ENCODE peak calls at places on chromosomes 6 and 20, in four cellular contexts. One of them, this sample, is unnamed.

GRCh38 chr20:272718-273117 is 15.2 kb downstream of the DEFB132 start:
- DNase-seq in T-helper 22 cell: no peak
- DNase-seq in SHP77 treated with DMSO at 0.1 percent for 48 hours: no peak
- DNase-seq in neural progenitor cell: no peak
- DNase-seq in this sample: no peak

GRCh38 chr6:3527797-3528067 is 70.9 kb upstream of the SLC22A23 start:
- DNase-seq in T-helper 22 cell: no peak
- DNase-seq in SHP77 treated with DMSO at 0.1 percent for 48 hours: no peak
- DNase-seq in neural progenitor cell: no peak
- DNase-seq in this sample: no peak

GRCh38 chr6:114218831-114219230 is 124.0 kb downstream of the HS3ST5 start:
- DNase-seq in T-helper 22 cell: no peak
- DNase-seq in SHP77 treated with DMSO at 0.1 percent for 48 hours: no peak
- DNase-seq in neural progenitor cell: no peak
- DNase-seq in this sample: no peak

GRCh38 chr6:161152904-161153662 is 120.8 kb downstream of the AGPAT4 start:
- DNase-seq in T-helper 22 cell: no peak
- DNase-seq in SHP77 treated with DMSO at 0.1 percent for 48 hours: no peak
- DNase-seq in neural progenitor cell: no peak
- DNase-seq in this sample: no peak

GRCh38 chr20:19735446-19735845 is 22.6 kb upstream of the RIN2 start:
- DNase-seq in T-helper 22 cell: no peak
- DNase-seq in SHP77 treated with DMSO at 0.1 percent for 48 hours: peak; percentile 55
- DNase-seq in neural progenitor cell: no peak
- DNase-seq in this sample: peak; percentile 5

GRCh38 chr6:170459451-170459850 is 93.7 kb downstream of the PSMB1 start:
- DNase-seq in T-helper 22 cell: no peak
- DNase-seq in SHP77 treated with DMSO at 0.1 percent for 48 hours: no peak
- DNase-seq in neural progenitor cell: no peak
- DNase-seq in this sample: no peak

GRCh38 chr20:25437153-25437581 is 29.7 kb downstream of the GINS1 start:
- DNase-seq in T-helper 22 cell: no peak
- DNase-seq in SHP77 treated with DMSO at 0.1 percent for 48 hours: no peak
- DNase-seq in neural progenitor cell: peak; percentile 66
- DNase-seq in this sample: no peak

GRCh38 chr6:32195902-32196681 is 3.6 kb upstream of the GPSM3 start:
- DNase-seq in T-helper 22 cell: peak; percentile 51
- DNase-seq in SHP77 treated with DMSO at 0.1 percent for 48 hours: peak; percentile 51
- DNase-seq in neural progenitor cell: peak; percentile 93
- DNase-seq in this sample: peak; percentile 75

GRCh38 chr20:44967207-44967807 is 995 bp downstream of the STK4 start:
- DNase-seq in T-helper 22 cell: no peak
- DNase-seq in SHP77 treated with DMSO at 0.1 percent for 48 hours: no peak
- DNase-seq in neural progenitor cell: no peak
- DNase-seq in this sample: no peak

GRCh38 chr20:24781061-24781980 is 167.7 kb upstream of the CST7 start:
- DNase-seq in T-helper 22 cell: no peak
- DNase-seq in SHP77 treated with DMSO at 0.1 percent for 48 hours: no peak
- DNase-seq in neural progenitor cell: peak; percentile 54
- DNase-seq in this sample: peak; percentile 11

GRCh38 chr20:49483018-49483705 is 694 bp upstream of the KCNB1 start:
- DNase-seq in T-helper 22 cell: no peak
- DNase-seq in SHP77 treated with DMSO at 0.1 percent for 48 hours: no peak
- DNase-seq in neural progenitor cell: peak; percentile 69
- DNase-seq in this sample: no peak

GRCh38 chr6:15921243-15921642 is 207.6 kb upstream of the MYLIP start:
- DNase-seq in T-helper 22 cell: no peak
- DNase-seq in SHP77 treated with DMSO at 0.1 percent for 48 hours: no peak
- DNase-seq in neural progenitor cell: no peak
- DNase-seq in this sample: no peak

GRCh38 chr6:155400022-155400965 is 55.3 kb downstream of the NOX3 start:
- DNase-seq in T-helper 22 cell: no peak
- DNase-seq in SHP77 treated with DMSO at 0.1 percent for 48 hours: no peak
- DNase-seq in neural progenitor cell: no peak
- DNase-seq in this sample: no peak

GRCh38 chr20:47174844-47175243 is 181.7 kb downstream of the ZMYND8 start:
- DNase-seq in T-helper 22 cell: no peak
- DNase-seq in SHP77 treated with DMSO at 0.1 percent for 48 hours: no peak
- DNase-seq in neural progenitor cell: no peak
- DNase-seq in this sample: no peak

GRCh38 chr20:63036266-63036665 is 29.5 kb upstream of the BHLHE23 start:
- DNase-seq in T-helper 22 cell: no peak
- DNase-seq in SHP77 treated with DMSO at 0.1 percent for 48 hours: no peak
- DNase-seq in neural progenitor cell: no peak
- DNase-seq in this sample: no peak

GRCh38 chr6:37514377-37514776 is 14.7 kb upstream of the CCDC167 start:
- DNase-seq in T-helper 22 cell: no peak
- DNase-seq in SHP77 treated with DMSO at 0.1 percent for 48 hours: no peak
- DNase-seq in neural progenitor cell: no peak
- DNase-seq in this sample: no peak

GRCh38 chr20:6533828-6534388 is 233.6 kb upstream of the BMP2 start:
- DNase-seq in T-helper 22 cell: no peak
- DNase-seq in SHP77 treated with DMSO at 0.1 percent for 48 hours: no peak
- DNase-seq in neural progenitor cell: peak; percentile 54
- DNase-seq in this sample: no peak

GRCh38 chr20:32396656-32397160 is 38.6 kb downstream of the ASXL1 start:
- DNase-seq in T-helper 22 cell: no peak
- DNase-seq in SHP77 treated with DMSO at 0.1 percent for 48 hours: no peak
- DNase-seq in neural progenitor cell: no peak
- DNase-seq in this sample: no peak

GRCh38 chr20:17857639-17858449 is 110.8 kb downstream of the SNX5 start:
- DNase-seq in T-helper 22 cell: no peak
- DNase-seq in SHP77 treated with DMSO at 0.1 percent for 48 hours: no peak
- DNase-seq in neural progenitor cell: no peak
- DNase-seq in this sample: no peak

This sample was measured in NCI-H1092.